ENCODE peak calls at places on chromosomes 2 and 18, in eight cellular contexts. O, Z, C, P, L, R, T and Q are unnamed samples.

GRCh38 chr2:235746257-235746934 is 252.6 kb downstream of the AGAP1 start:
- DNase-seq in O (peak; percentile 77), Z (no peak), C (peak; percentile 67), P (peak; percentile 76), L (peak; percentile 65), R (peak; percentile 78), T (peak; percentile 60), Q (peak; percentile 77)

GRCh38 chr18:48767090-48767670 is 183.6 kb downstream of the SMAD7 start:
- DNase-seq in O (no peak), Z (no peak), C (no peak), P (no peak), L (no peak), R (no peak), T (no peak), Q (no peak)

GRCh38 chr2:28970464-28971160 is 10.5 kb upstream of the TOGARAM2 start:
- DNase-seq in O (no peak), Z (no peak), C (no peak), P (no peak), L (no peak), R (no peak), T (no peak), Q (no peak)

GRCh38 chr2:48483506-48483905 is 46.4 kb upstream of the STON1 start:
- DNase-seq in O (peak; percentile 14), Z (no peak), C (no peak), P (no peak), L (peak; percentile 37), R (no peak), T (no peak), Q (no peak)

GRCh38 chr2:48482313-48482712 is 47.6 kb upstream of the STON1 start:
- DNase-seq in O (peak; percentile 97), Z (no peak), C (no peak), P (no peak), L (no peak), R (no peak), T (no peak), Q (no peak)

GRCh38 chr2:198004173-198004572 is 199.8 kb downstream of the PLCL1 start:
- DNase-seq in O (peak; percentile 59), Z (no peak), C (no peak), P (no peak), L (no peak), R (no peak), T (no peak), Q (no peak)

GRCh38 chr2:238790877-238791276 is 57.0 kb upstream of the TWIST2 start:
- DNase-seq in O (no peak), Z (no peak), C (no peak), P (no peak), L (no peak), R (no peak), T (no peak), Q (no peak)

GRCh38 chr2:15557947-15558346 is 3.2 kb downstream of the NBAS start:
- DNase-seq in O (peak; percentile 28), Z (no peak), C (no peak), P (no peak), L (no peak), R (no peak), T (no peak), Q (no peak)

GRCh38 chr18:7603259-7604000 is 36.3 kb downstream of the PTPRM start:
- DNase-seq in O (no peak), Z (no peak), C (no peak), P (no peak), L (no peak), R (no peak), T (no peak), Q (no peak)

GRCh38 chr2:38835990-38836389 is 39.7 kb downstream of the DHX57 start:
- DNase-seq in O (no peak), Z (no peak), C (no peak), P (no peak), L (no peak), R (peak; percentile 35), T (peak; percentile 19), Q (no peak)

GRCh38 chr2:236602678-236603077 is 33.1 kb downstream of the ACKR3 start:
- DNase-seq in O (no peak), Z (no peak), C (no peak), P (no peak), L (no peak), R (no peak), T (no peak), Q (no peak)

GRCh38 chr2:113072584-113072983 is 4.8 kb downstream of the IL1F10 start:
- DNase-seq in O (no peak), Z (no peak), C (no peak), P (no peak), L (no peak), R (no peak), T (no peak), Q (no peak)

GRCh38 chr2:66686768-66687167 is 251.8 kb downstream of the MEIS1 start:
- DNase-seq in O (no peak), Z (no peak), C (no peak), P (no peak), L (no peak), R (no peak), T (no peak), Q (no peak)

GRCh38 chr18:13565228-13565627 is 161.1 kb downstream of the FAM210A start:
- DNase-seq in O (no peak), Z (no peak), C (no peak), P (no peak), L (no peak), R (no peak), T (no peak), Q (no peak)

GRCh38 chr2:40719414-40719813 is 267.5 kb upstream of the SLC8A1 start:
- DNase-seq in O (no peak), Z (no peak), C (no peak), P (no peak), L (no peak), R (no peak), T (no peak), Q (no peak)

GRCh38 chr2:231714639-231715498 is 6.5 kb downstream of the PTMA start:
- DNase-seq in O (peak; percentile 60), Z (peak; percentile 72), C (peak; percentile 72), P (peak; percentile 65), L (peak; percentile 69), R (peak; percentile 78), T (no peak), Q (no peak)

GRCh38 chr2:10833021-10833420 is 20.4 kb upstream of the PDIA6 start:
- DNase-seq in O (no peak), Z (no peak), C (no peak), P (no peak), L (no peak), R (no peak), T (no peak), Q (no peak)

GRCh38 chr2:11802782-11803191 is 56.4 kb downstream of the LPIN1 start:
- DNase-seq in O (no peak), Z (no peak), C (no peak), P (no peak), L (peak; percentile 54), R (no peak), T (no peak), Q (no peak)

GRCh38 chr2:206040525-206040924 is 45.4 kb downstream of the INO80D start:
- DNase-seq in O (no peak), Z (no peak), C (no peak), P (no peak), L (no peak), R (no peak), T (no peak), Q (no peak)

GRCh38 chr2:100321181-100321880 is 970 bp downstream of the LONRF2 start:
- DNase-seq in O (peak; percentile 10), Z (peak; percentile 60), C (no peak), P (peak; percentile 40), L (peak; percentile 52), R (peak; percentile 74), T (peak; percentile 22), Q (peak; percentile 45)

GRCh38 chr2:44549099-44549471 is 187.3 kb downstream of the CAMKMT start:
- DNase-seq in O (peak; percentile 58), Z (no peak), C (no peak), P (peak; percentile 38), L (no peak), R (no peak), T (no peak), Q (no peak)

GRCh38 chr2:39780825-39781600 is 2.0 kb upstream of the THUMPD2 start:
- DNase-seq in O (no peak), Z (no peak), C (no peak), P (no peak), L (peak; percentile 17), R (no peak), T (no peak), Q (peak; percentile 9)

GRCh38 chr2:23379220-23379695 is 5.7 kb upstream of the KLHL29 start:
- DNase-seq in O (no peak), Z (no peak), C (no peak), P (no peak), L (no peak), R (no peak), T (no peak), Q (no peak)

GRCh38 chr2:7725132-7725849 is 808.1 kb downstream of the RNF144A start:
- DNase-seq in O (no peak), Z (no peak), C (no peak), P (no peak), L (no peak), R (no peak), T (no peak), Q (no peak)
- TF ChIP-seq POLR2A in O (no peak), Z (no peak), C (no peak), P (no peak), L (no peak), R (no peak), T (no peak), Q (no peak)

DNA sequence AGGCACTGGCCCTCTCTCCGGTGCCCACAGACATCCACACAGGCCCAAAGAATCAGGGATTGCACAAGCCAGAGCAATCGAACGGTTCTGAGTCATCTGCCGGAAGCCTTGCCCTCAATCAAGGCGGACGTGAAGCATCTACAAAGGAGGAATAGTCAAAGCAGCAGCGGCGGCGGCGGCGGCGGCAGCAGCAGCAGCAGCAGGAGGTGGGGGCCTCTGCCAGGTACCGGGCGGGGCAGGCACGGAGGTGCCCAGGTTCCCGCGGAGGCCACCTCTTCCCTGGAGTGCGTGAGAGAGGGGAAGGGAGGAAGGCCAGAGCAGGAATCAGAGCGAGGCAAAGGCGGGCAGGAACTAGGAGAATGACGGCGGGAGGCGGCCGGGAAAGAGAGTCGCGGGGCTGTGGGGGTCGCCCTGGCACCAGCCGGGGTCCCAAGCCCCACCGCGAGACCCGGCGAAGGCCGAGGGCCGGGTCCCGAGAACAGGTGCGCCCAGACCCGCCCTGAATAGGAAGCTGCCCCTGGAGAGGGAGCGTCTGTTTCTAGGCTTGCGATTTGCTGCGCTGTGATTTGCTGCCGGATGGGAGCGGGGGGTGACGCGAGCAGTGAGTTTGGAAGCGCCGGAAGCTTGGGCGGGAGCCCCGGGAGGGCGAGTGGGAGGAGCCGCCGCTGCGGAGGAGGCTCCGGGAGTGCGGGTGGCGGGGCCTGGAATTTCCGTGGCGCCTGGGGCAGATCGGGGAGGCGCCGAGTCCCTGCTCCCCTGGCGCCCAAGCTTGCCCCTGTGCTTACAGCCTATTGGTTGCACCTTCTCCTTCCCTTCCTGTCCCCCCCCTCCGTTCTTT is at the start of gene SERPINB8:
- DNase-seq in O (peak; percentile 86), Z (peak; percentile 95), C (peak; percentile 94), P (peak; percentile 55), L (peak; percentile 90), R (peak; percentile 95), T (peak; percentile 66), Q (peak; percentile 61)
- TF ChIP-seq POLR2A in O (peak; percentile 82), Z (peak; percentile 74), C (no peak), P (peak; percentile 29), L (peak; percentile 50), R (peak; percentile 95), T (peak; percentile 58), Q (peak; percentile 29)

GRCh38 chr2:168247341-168248305 is at the start of gene STK39:
- DNase-seq in O (peak; percentile 65), Z (peak; percentile 65), C (peak; percentile 48), P (peak; percentile 36), L (peak; percentile 71), R (peak; percentile 84), T (peak; percentile 67), Q (peak; percentile 80)
- TF ChIP-seq POLR2A in O (peak; percentile 44), Z (no peak), C (no peak), P (peak; percentile 46), L (no peak), R (peak; percentile 40), T (no peak), Q (peak; percentile 37)

GRCh38 chr2:85753525-85754312 is at the start of gene ATOH8:
- DNase-seq in O (peak; percentile 61), Z (peak; percentile 65), C (peak; percentile 75), P (no peak), L (peak; percentile 68), R (peak; percentile 61), T (peak; percentile 62), Q (no peak)
- TF ChIP-seq POLR2A in O (no peak), Z (no peak), C (no peak), P (no peak), L (peak; percentile 15), R (no peak), T (no peak), Q (no peak)